ENCODE peak calls at places on chromosomes 16 and 17, in seven cellular contexts. V is renal cortical epithelial cell; P is AG08395; L is EL; H is stimulated activated CD4-positive, alpha-beta T cell treated with anti-CD3 and anti-CD28 coated beads, Interleukin-12 subunit alpha, Interleukin-12 subunit beta, amount 100 ng/mL, for 4 hours; T is upper lobe of left lung; I is GM10248. S is an unnamed sample.

GRCh38 chr16:57444711-57445110 is 2.5 kb downstream of the CIAPIN1 start:
- DNase-seq in V (peak), P (peak), L (no peak), H (no peak), T (no peak), I (no peak), S (peak)

GRCh38 chr16:56700195-56700594 is 17.9 kb downstream of the MT1X start:
- DNase-seq in V (no peak), P (no peak), L (no peak), H (no peak), T (no peak), I (no peak), S (no peak)

GRCh38 chr16:12319464-12320030 is 343.0 kb downstream of the SNX29 start:
- DNase-seq in V (peak), P (no peak), L (no peak), H (no peak), T (no peak), I (no peak), S (peak)

GRCh38 chr17:29077320-29077719 is 34.4 kb downstream of the PIPOX start:
- DNase-seq in V (no peak), P (no peak), L (no peak), H (no peak), T (no peak), I (no peak), S (no peak)

GRCh38 chr16:30723725-30724355 is 24.4 kb upstream of the PHKG2 start:
- DNase-seq in V (no peak), P (no peak), L (no peak), H (no peak), T (no peak), I (no peak), S (no peak)

GRCh38 chr16:31452631-31453106 is 6.6 kb upstream of the ARMC5 start:
- DNase-seq in V (peak), P (peak), L (peak), H (no peak), T (no peak), I (no peak), S (peak)

GRCh38 chr17:2210726-2211125 is 92.9 kb downstream of the SMG6 start:
- DNase-seq in V (no peak), P (no peak), L (no peak), H (no peak), T (no peak), I (no peak), S (no peak)

GRCh38 chr17:36592711-36593321 is 1.1 kb downstream of the DHRS11 start:
- DNase-seq in V (no peak), P (no peak), L (no peak), H (no peak), T (no peak), I (no peak), S (no peak)

GRCh38 chr17:77445908-77446535 is 305.3 kb downstream of the SEC14L1 start:
- DNase-seq in V (no peak), P (no peak), L (no peak), H (no peak), T (no peak), I (no peak), S (no peak)

GRCh38 chr16:66224636-66225035 is 141.9 kb upstream of the CDH5 start:
- DNase-seq in V (no peak), P (no peak), L (no peak), H (no peak), T (no peak), I (no peak), S (no peak)

GRCh38 chr16:30644334-30644830 is 6.4 kb upstream of the PRR14 start:
- DNase-seq in V (no peak), P (no peak), L (no peak), H (no peak), T (no peak), I (no peak), S (no peak)

GRCh38 chr17:81392909-81393654 is 2.2 kb upstream of the BAHCC1 start:
- DNase-seq in V (no peak), P (no peak), L (no peak), H (no peak), T (peak), I (no peak), S (peak)

GRCh38 chr17:75591722-75592302 is 4.2 kb downstream of the MYO15B start:
- DNase-seq in V (no peak), P (no peak), L (no peak), H (no peak), T (no peak), I (no peak), S (no peak)

GRCh38 chr17:3546521-3546920 is 11.1 kb downstream of the TRPV3 start:
- DNase-seq in V (no peak), P (no peak), L (no peak), H (no peak), T (no peak), I (no peak), S (no peak)

GRCh38 chr17:45950888-45951287 is 48.2 kb upstream of the STH start:
- DNase-seq in V (no peak), P (no peak), L (no peak), H (no peak), T (no peak), I (no peak), S (no peak)

GRCh38 chr17:51869387-51869786 is 289.1 kb downstream of the CA10 start:
- DNase-seq in V (peak), P (no peak), L (peak), H (no peak), T (no peak), I (no peak), S (peak)

GRCh38 chr17:17886253-17886652 is 49.5 kb upstream of the SREBF1 start:
- DNase-seq in V (no peak), P (no peak), L (no peak), H (no peak), T (peak), I (no peak), S (no peak)

GRCh38 chr16:84144301-84144858 is 597 bp downstream of the HSDL1 start:
- DNase-seq in V (no peak), P (peak), L (peak), H (peak), T (peak), I (peak), S (peak)

GRCh38 chr16:82598766-82599165 is 28.0 kb upstream of the CDH13 start:
- DNase-seq in V (no peak), P (no peak), L (no peak), H (no peak), T (no peak), I (no peak), S (no peak)

GRCh38 chr16:82509636-82510035 is 117.1 kb upstream of the CDH13 start:
- DNase-seq in V (no peak), P (no peak), L (no peak), H (no peak), T (peak), I (no peak), S (no peak)

GRCh38 chr17:67377727-67378443 is 804 bp downstream of the PITPNC1 start:
- DNase-seq in V (no peak), P (peak), L (peak), H (peak), T (peak), I (peak), S (peak)

GRCh38 chr16:70412385-70412784 is 26.5 kb downstream of the ST3GAL2 start:
- DNase-seq in V (no peak), P (no peak), L (no peak), H (no peak), T (no peak), I (no peak), S (no peak)

GRCh38 chr16:87790278-87791023 is 24.7 kb upstream of the KLHDC4 start:
- DNase-seq in V (peak), P (no peak), L (peak), H (no peak), T (no peak), I (no peak), S (peak)

GRCh38 chr16:12340151-12340733 is 363.7 kb downstream of the SNX29 start:
- DNase-seq in V (peak), P (peak), L (peak), H (peak), T (no peak), I (peak), S (peak)

GRCh38 chr17:1029196-1029911 is 32.4 kb downstream of the TIMM22 start:
- DNase-seq in V (peak), P (peak), L (peak), H (no peak), T (no peak), I (no peak), S (peak)

GRCh38 chr16:25005445-25006306 is 9.5 kb downstream of the ARHGAP17 start:
- DNase-seq in V (no peak), P (no peak), L (no peak), H (no peak), T (no peak), I (no peak), S (peak)

GRCh38 chr17:74045608-74046007 is 157.9 kb upstream of the RPL38 start:
- DNase-seq in V (no peak), P (no peak), L (no peak), H (no peak), T (no peak), I (no peak), S (peak)

GRCh38 chr16:1537138-1537577 is 3.7 kb downstream of the TMEM204 start:
- DNase-seq in V (no peak), P (no peak), L (no peak), H (no peak), T (peak), I (no peak), S (no peak)

GRCh38 chr17:74520790-74521480 is 10.3 kb downstream of the CD300LB start:
- DNase-seq in V (no peak), P (no peak), L (no peak), H (no peak), T (peak), I (no peak), S (no peak)

GRCh38 chr17:8803531-8804416 is 4.6 kb upstream of the MFSD6L start:
- DNase-seq in V (no peak), P (no peak), L (no peak), H (no peak), T (no peak), I (no peak), S (no peak)

GRCh38 chr16:57785385-57785784 is 16.9 kb downstream of the KIFC3 start:
- DNase-seq in V (no peak), P (no peak), L (no peak), H (no peak), T (no peak), I (no peak), S (no peak)

GRCh38 chr17:76700290-76700626 is 10.5 kb downstream of the MXRA7 start:
- DNase-seq in V (no peak), P (no peak), L (no peak), H (no peak), T (no peak), I (no peak), S (no peak)

GRCh38 chr16:27401768-27402568 is at the start of gene IL21R:
- DNase-seq in V (no peak), P (peak), L (peak), H (peak), T (peak), I (peak), S (peak)

GRCh38 chr16:24850289-24850931 is 4.6 kb downstream of the SLC5A11 start:
- DNase-seq in V (peak), P (no peak), L (peak), H (no peak), T (no peak), I (no peak), S (peak)

GRCh38 chr16:14351647-14352046 is 278.4 kb downstream of the PARN start:
- DNase-seq in V (no peak), P (no peak), L (no peak), H (no peak), T (no peak), I (no peak), S (peak)

GRCh38 chr16:48448799-48449481 is 63.7 kb upstream of the SIAH1 start:
- DNase-seq in V (no peak), P (no peak), L (peak), H (no peak), T (no peak), I (no peak), S (no peak)

GRCh38 chr17:49612721-49613120 is 37.0 kb downstream of the NXPH3 start:
- DNase-seq in V (peak), P (no peak), L (no peak), H (no peak), T (no peak), I (no peak), S (peak)

S was measured in kidney tubule cell.